ENCODE peak calls at places on chromosome 5, in eight cellular contexts. B is transverse colon, Q is A549, K is stomach, P is ovary, Z is GM12878, F is sigmoid colon, A is suprapubic skin. Y is an unnamed sample.

GRCh38 chr5:93299596-93300308 is 281.3 kb downstream of the NR2F1-AS1 start:
- DNase-seq in A (no peak), Q (no peak), Z (no peak), P (no peak), K (no peak), B (no peak), F (no peak), Y (no peak)

GRCh38 chr5:34500236-34500836 is 155.8 kb upstream of the RAI14 start:
- DNase-seq in P (no peak), Z (no peak), Q (no peak), F (no peak), A (no peak), B (no peak), K (no peak), Y (no peak)

GRCh38 chr5:135977375-135977928 is 22.7 kb upstream of the LECT2 start:
- DNase-seq in K (peak), A (peak), P (no peak), B (peak), Z (no peak), F (peak), Q (peak), Y (no peak)

GRCh38 chr5:58207076-58207475 is 252.8 kb downstream of the PLK2 start:
- DNase-seq in K (no peak), Q (no peak), F (no peak), P (no peak), B (no peak), A (no peak), Z (no peak), Y (no peak)

GRCh38 chr5:139577689-139578347 is 16.7 kb downstream of the UBE2D2 start:
- DNase-seq in Q (no peak), F (no peak), Z (no peak), A (no peak), K (no peak), B (no peak), P (no peak), Y (no peak)

GRCh38 chr5:163815240-163815791 is 309.9 kb downstream of the MAT2B start:
- DNase-seq in B (no peak), Q (no peak), Z (no peak), K (no peak), F (no peak), A (no peak), P (no peak), Y (no peak)

GRCh38 chr5:109533847-109534272 is 124.1 kb upstream of the PJA2 start:
- DNase-seq in B (no peak), Q (no peak), K (no peak), A (no peak), P (no peak), F (no peak), Z (no peak), Y (no peak)

GRCh38 chr5:73482383-73483193 is 15.7 kb upstream of the BTF3 start:
- DNase-seq in Z (no peak), K (no peak), F (no peak), A (no peak), P (no peak), Q (no peak), B (no peak), Y (no peak)

GRCh38 chr5:61805101-61805500 is 473.0 kb downstream of the ZSWIM6 start:
- DNase-seq in Q (peak), F (no peak), K (no peak), Z (no peak), P (no peak), B (no peak), A (no peak), Y (no peak)

GRCh38 chr5:34511915-34512314 is 144.2 kb upstream of the RAI14 start:
- DNase-seq in B (no peak), K (no peak), Z (no peak), P (no peak), F (peak), A (no peak), Q (no peak), Y (peak)

GRCh38 chr5:82815871-82816270 is 261.3 kb downstream of the TMEM167A start:
- DNase-seq in P (no peak), Q (no peak), K (no peak), Z (no peak), F (no peak), B (no peak), A (no peak), Y (no peak)

GRCh38 chr5:88384901-88385300 is 116.3 kb upstream of the TMEM161B start:
- DNase-seq in B (no peak), Q (no peak), K (no peak), Z (no peak), F (no peak), P (no peak), A (no peak), Y (no peak)

GRCh38 chr5:151041577-151042268 is 21.3 kb downstream of the GPX3 start:
- DNase-seq in Q (no peak), B (no peak), K (no peak), P (no peak), F (no peak), A (no peak), Z (no peak), Y (no peak)

GRCh38 chr5:143026380-143026779 is 256.2 kb downstream of the ARHGAP26 start:
- DNase-seq in K (no peak), F (no peak), Q (no peak), P (no peak), A (no peak), Z (no peak), B (no peak), Y (no peak)

GRCh38 chr5:15966651-15967050 is 212.9 kb downstream of the MARCHF11 start:
- DNase-seq in Q (no peak), P (no peak), B (no peak), F (no peak), K (no peak), Z (no peak), A (no peak), Y (no peak)

GRCh38 chr5:53418409-53418808 is 62.0 kb upstream of the FST start:
- DNase-seq in B (no peak), F (no peak), Z (no peak), P (no peak), A (no peak), Q (no peak), K (no peak), Y (no peak)

GRCh38 chr5:41334758-41335157 is 121.4 kb upstream of the C6 start:
- DNase-seq in F (peak), Q (no peak), K (no peak), Z (no peak), B (no peak), A (no peak), P (peak), Y (no peak)

GRCh38 chr5:149466457-149466972 is 84.7 kb downstream of the CSNK1A1 start:
- DNase-seq in K (no peak), B (peak), P (no peak), Z (no peak), Q (peak), A (no peak), F (no peak), Y (no peak)

GRCh38 chr5:119343766-119344165 is 12.1 kb upstream of the TNFAIP8 start:
- DNase-seq in K (no peak), B (no peak), P (no peak), A (no peak), Q (no peak), Z (peak), F (no peak), Y (no peak)

GRCh38 chr5:173764321-173765029 is 123.7 kb upstream of the CPEB4 start:
- DNase-seq in A (peak), F (peak), K (peak), P (peak), B (peak), Z (no peak), Q (peak), Y (peak)

GRCh38 chr5:148998174-148998797 is 64.6 kb downstream of the SH3TC2 start:
- DNase-seq in F (no peak), Z (no peak), A (no peak), P (no peak), B (no peak), K (no peak), Q (peak), Y (no peak)

GRCh38 chr5:73863911-73864310 is 237.9 kb downstream of the ARHGEF28 start:
- DNase-seq in A (no peak), K (no peak), F (no peak), P (no peak), B (no peak), Z (no peak), Q (no peak), Y (no peak)

GRCh38 chr5:95871407-95871806 is 48.9 kb upstream of the GLRX start:
- DNase-seq in Q (no peak), Z (no peak), A (no peak), B (no peak), F (no peak), K (no peak), P (no peak), Y (no peak)
- TF ChIP-seq EP300 in Q (no peak), Z (no peak), A (no peak), B (no peak), F (no peak), K (no peak), P (no peak), Y (no peak)

GRCh38 chr5:1554410-1554967 is 30.7 kb upstream of the LPCAT1 start:
- DNase-seq in F (no peak), B (no peak), P (no peak), Z (no peak), Q (no peak), K (no peak), A (no peak), Y (no peak)
- H3K27ac ChIP-seq in F (no peak), B (no peak), P (no peak), Z (no peak), Q (peak), K (no peak), A (no peak), Y (no peak)

DNA sequence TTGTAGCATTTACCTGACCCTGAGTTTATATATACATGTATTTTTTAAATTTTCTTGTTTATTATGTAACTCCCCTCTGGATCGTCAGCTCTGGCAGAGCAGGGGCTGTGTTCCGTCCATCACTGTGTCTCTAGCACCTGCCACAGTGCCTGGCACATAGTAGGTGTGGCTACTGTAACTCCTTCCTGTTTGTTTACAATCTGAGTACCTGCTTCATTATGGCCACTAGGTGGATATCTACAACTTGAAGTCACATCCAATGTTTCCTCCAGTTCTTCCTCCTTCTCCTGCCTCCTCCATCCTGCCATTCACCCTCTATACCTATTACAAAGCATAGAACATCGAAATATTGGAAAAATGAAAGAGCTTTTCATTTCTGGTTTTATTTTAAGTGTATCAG is 14.2 kb upstream of the PPP1R2B start:
- DNase-seq in K (no peak), B (no peak), A (no peak), Q (peak), F (no peak), Z (no peak), P (no peak), Y (no peak)
- TF ChIP-seq CTCF in K (no peak), B (no peak), A (no peak), Q (peak), F (no peak), Z (peak), P (no peak), Y (no peak)

DNA sequence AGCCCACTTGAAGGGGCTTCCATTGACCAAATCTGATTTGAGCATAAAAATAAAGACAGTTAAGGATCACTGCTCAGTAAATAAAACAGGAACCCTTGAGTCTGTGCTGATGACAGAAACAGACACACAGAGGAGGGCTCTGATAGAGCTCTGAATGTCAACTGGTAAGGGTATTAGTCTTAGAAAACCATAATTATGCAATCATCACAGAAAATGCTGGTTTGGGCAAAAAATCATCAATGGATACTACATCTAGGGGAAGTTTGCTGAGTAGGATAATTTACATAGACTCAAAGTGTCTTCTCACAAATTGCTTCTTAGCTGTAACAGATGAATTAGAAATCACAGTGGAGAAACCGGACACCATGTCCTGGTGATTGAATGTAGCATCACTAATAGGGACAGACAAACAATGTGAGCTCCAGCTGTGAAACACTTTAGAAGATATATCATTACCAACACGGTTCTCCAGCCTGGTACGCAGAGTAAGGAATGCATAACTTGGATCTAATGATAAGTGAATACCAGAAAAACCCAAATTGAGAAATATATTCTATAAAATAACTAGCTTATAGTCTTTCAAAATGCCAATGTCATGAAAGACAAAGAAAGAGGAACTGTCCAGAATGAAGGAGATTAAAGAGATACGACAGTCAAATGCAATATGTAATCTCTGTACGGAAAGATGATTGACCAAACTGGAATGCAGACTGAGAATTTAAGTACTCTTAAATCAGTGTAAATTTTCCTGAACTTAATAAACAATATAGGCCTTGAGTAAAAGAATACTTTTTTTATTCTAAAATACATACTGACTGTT is 17.4 kb downstream of the CHD1 start:
- DNase-seq in B (no peak), F (no peak), A (no peak), Q (no peak), Z (no peak), K (no peak), P (no peak), Y (no peak)
- TF ChIP-seq EP300 in B (no peak), F (no peak), A (no peak), Q (no peak), Z (no peak), K (no peak), P (no peak), Y (no peak)

GRCh38 chr5:8923516-8923915 is 622.4 kb downstream of the SEMA5A start:
- DNase-seq in P (no peak), B (no peak), F (no peak), Z (no peak), Q (no peak), A (no peak), K (no peak), Y (no peak)
- H3K27ac ChIP-seq in P (no peak), B (no peak), F (no peak), Z (no peak), Q (no peak), A (no peak), K (no peak), Y (no peak)

DNA sequence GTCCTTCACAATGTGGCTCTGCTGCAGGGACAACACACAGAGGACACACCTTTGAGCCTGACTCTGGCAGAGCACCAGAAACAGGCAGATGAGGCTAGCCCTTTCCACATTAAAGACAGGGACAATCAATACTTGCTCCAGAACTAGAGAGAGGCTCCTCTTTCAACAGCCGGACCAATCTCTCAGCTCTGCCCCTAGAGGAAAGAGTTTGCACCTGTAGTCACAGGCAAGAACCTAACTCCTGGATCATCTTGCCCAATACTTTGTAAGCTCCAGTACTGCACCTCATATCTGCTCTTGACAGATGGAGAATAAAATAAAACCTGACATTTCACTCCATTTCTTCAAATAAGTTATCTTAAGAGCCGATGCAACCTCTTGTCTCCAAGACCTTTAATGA is 52.1 kb downstream of the EPB41L4A start:
- DNase-seq in K (no peak), F (no peak), P (no peak), Q (peak), B (no peak), A (no peak), Z (no peak), Y (no peak)
- TF ChIP-seq CTCF in K (no peak), F (no peak), P (no peak), Q (no peak), B (no peak), A (no peak), Z (peak), Y (no peak)

DNA sequence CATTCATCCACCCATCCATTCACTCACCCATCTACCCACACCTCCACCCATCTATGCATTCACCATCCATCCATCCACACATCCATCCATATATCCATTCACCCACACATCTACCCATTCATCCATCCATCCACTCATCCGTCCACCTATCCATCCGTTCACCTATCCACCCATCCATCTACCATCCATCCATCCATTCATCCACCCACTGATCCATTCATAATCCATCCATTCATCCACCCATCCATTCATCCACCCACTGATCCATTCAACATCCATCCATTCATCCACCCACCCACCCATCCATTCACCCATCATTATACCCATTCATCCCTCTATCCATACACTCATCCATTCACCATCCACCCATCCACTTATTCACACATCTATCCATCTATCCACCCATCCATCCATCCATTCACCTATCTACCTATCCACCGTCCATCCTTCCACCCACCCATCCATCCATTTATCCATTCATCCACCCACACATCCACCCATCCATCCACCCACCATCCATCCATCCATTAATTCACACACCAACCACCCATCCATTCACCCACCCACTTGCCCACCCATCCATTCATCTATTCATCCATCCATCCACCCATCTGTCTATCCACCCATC is 336.5 kb upstream of the IRX4 start:
- DNase-seq in P (no peak), Q (no peak), Z (no peak), B (no peak), K (no peak), A (no peak), F (no peak), Y (no peak)
- TF ChIP-seq EP300 in P (no peak), Q (no peak), Z (no peak), B (no peak), K (no peak), A (no peak), F (no peak), Y (no peak)

GRCh38 chr5:127664082-127664481 is 15.2 kb downstream of the CTXN3 start:
- DNase-seq in P (no peak), Z (no peak), Q (no peak), K (peak), F (no peak), B (no peak), A (no peak), Y (no peak)
- H3K27ac ChIP-seq in P (no peak), Z (no peak), Q (no peak), K (peak), F (peak), B (no peak), A (no peak), Y (no peak)

GRCh38 chr5:132489871-132490483 is 596 bp downstream of the IRF1 start:
- DNase-seq in Q (peak), K (peak), A (peak), F (peak), B (peak), Z (no peak), P (peak), Y (no peak)
- TF ChIP-seq CTCF in Q (peak), K (no peak), A (no peak), F (peak), B (peak), Z (peak), P (peak), Y (no peak)

DNA sequence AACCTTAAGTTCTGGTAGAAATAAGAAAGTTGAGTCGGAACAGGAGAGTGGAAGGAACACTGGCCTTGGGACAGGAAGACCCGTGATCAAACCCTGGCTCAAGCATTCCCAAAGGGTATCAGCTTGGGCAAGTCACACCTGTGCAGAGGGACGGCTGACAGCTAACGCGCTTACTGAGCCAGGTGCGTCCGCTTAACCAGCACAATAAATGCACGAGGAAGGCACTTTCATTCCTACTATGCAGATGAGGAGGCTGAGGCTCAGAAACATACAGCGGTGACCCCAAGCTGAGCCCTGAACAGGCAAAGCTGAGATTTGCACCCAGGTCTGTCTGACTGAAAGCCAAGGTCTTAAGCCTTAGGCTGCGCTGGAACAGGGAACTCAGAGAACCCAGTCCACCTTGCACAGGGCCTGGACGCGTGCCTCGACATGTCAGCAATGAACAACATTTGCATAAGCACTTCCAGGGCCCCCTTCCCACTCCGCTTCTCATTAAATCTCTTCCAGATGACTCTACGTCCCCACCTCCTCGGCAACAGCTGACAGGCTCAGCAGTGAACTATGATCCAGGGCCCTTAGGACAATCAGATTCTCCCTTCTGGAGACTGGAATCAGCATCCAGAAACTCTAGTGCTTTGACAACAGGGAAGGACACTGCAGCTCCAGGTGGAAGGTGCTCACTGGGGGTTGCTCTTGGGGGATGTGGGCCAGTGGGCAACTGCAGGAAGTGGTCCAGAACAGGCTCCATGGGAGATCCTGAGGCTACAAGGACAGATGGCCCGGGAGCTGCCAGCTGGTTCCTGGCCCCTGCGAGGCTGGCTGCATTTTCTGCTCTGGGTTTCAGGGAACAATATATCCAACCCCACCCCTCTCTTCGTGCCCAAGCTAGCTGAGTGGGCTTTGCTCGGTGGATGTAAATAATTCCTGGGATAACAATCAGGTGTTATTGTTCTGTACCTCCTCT is 35.2 kb downstream of the SH3PXD2B start:
- DNase-seq in Q (no peak), F (peak), A (peak), Z (no peak), K (no peak), B (no peak), P (no peak), Y (peak)
- TF ChIP-seq EP300 in Q (no peak), F (no peak), A (no peak), Z (no peak), K (no peak), B (no peak), P (no peak), Y (no peak)

Y was measured in tibial nerve.